ENCODE peak calls at places on chromosomes 7 and 10, in four cellular contexts. One of them, this sample, is unnamed.

GRCh38 chr10:102118867-102119266 is 1.3 kb downstream of the LDB1 start:
- DNase-seq in AG10803: peak
- DNase-seq in heart left ventricle: peak
- DNase-seq in fibroblast of villous mesenchyme: peak
- DNase-seq in this sample: no peak

GRCh38 chr7:47941136-47941844 is 7.0 kb downstream of the PKD1L1 start:
- DNase-seq in heart left ventricle: peak
- DNase-seq in AG10803: peak
- DNase-seq in fibroblast of villous mesenchyme: peak
- DNase-seq in this sample: peak

GRCh38 chr10:37895674-37896073 is 38.3 kb upstream of the ZNF248 start:
- DNase-seq in heart left ventricle: no peak
- DNase-seq in fibroblast of villous mesenchyme: no peak
- DNase-seq in AG10803: no peak
- DNase-seq in this sample: no peak

GRCh38 chr10:57657164-57657765 is 610.4 kb downstream of the IPMK start:
- DNase-seq in heart left ventricle: peak
- DNase-seq in AG10803: peak
- DNase-seq in fibroblast of villous mesenchyme: peak
- DNase-seq in this sample: peak

GRCh38 chr10:118114992-118115391 is 68.3 kb upstream of the RAB11FIP2 start:
- DNase-seq in heart left ventricle: no peak
- DNase-seq in fibroblast of villous mesenchyme: no peak
- DNase-seq in AG10803: no peak
- DNase-seq in this sample: no peak

GRCh38 chr7:2754086-2754485 is 66.1 kb downstream of the AMZ1 start:
- DNase-seq in heart left ventricle: no peak
- DNase-seq in fibroblast of villous mesenchyme: peak
- DNase-seq in AG10803: no peak
- DNase-seq in this sample: no peak

GRCh38 chr7:618539-619355 is 99.1 kb upstream of the PDGFA start:
- DNase-seq in heart left ventricle: no peak
- DNase-seq in fibroblast of villous mesenchyme: peak
- DNase-seq in AG10803: no peak
- DNase-seq in this sample: no peak

GRCh38 chr7:20064974-20065862 is 152.0 kb downstream of the MACC1 start:
- DNase-seq in heart left ventricle: no peak
- DNase-seq in fibroblast of villous mesenchyme: peak
- DNase-seq in AG10803: peak
- DNase-seq in this sample: peak

GRCh38 chr10:51700228-51700835 is 937 bp upstream of the CSTF2T start:
- DNase-seq in fibroblast of villous mesenchyme: no peak
- DNase-seq in AG10803: no peak
- DNase-seq in heart left ventricle: peak
- DNase-seq in this sample: no peak

GRCh38 chr7:152093717-152094116 is 68.2 kb downstream of the GALNT11 start:
- DNase-seq in AG10803: peak
- DNase-seq in fibroblast of villous mesenchyme: peak
- DNase-seq in heart left ventricle: no peak
- DNase-seq in this sample: no peak

GRCh38 chr7:129875745-129876411 is 76.9 kb downstream of the UBE2H start:
- DNase-seq in AG10803: peak
- DNase-seq in fibroblast of villous mesenchyme: peak
- DNase-seq in heart left ventricle: no peak
- DNase-seq in this sample: peak

GRCh38 chr7:100515072-100515532 is 23.9 kb upstream of the AGFG2 start:
- DNase-seq in fibroblast of villous mesenchyme: peak
- DNase-seq in heart left ventricle: no peak
- DNase-seq in AG10803: peak
- DNase-seq in this sample: peak

GRCh38 chr10:102120987-102121738 is 995 bp upstream of the LDB1 start:
- DNase-seq in heart left ventricle: peak
- DNase-seq in AG10803: peak
- DNase-seq in fibroblast of villous mesenchyme: peak
- DNase-seq in this sample: peak

GRCh38 chr10:91435241-91435640 is 25.1 kb downstream of the HECTD2 start:
- DNase-seq in AG10803: no peak
- DNase-seq in fibroblast of villous mesenchyme: no peak
- DNase-seq in heart left ventricle: no peak
- DNase-seq in this sample: no peak

GRCh38 chr7:136528329-136528728 is 340.1 kb upstream of the CHRM2 start:
- DNase-seq in fibroblast of villous mesenchyme: peak
- DNase-seq in AG10803: peak
- DNase-seq in heart left ventricle: no peak
- DNase-seq in this sample: peak

GRCh38 chr7:48035967-48036478 is 680 bp downstream of the C7orf57 start:
- DNase-seq in fibroblast of villous mesenchyme: peak
- DNase-seq in AG10803: peak
- DNase-seq in heart left ventricle: peak
- DNase-seq in this sample: peak

GRCh38 chr10:69428138-69428537 is 11.4 kb upstream of the TACR2 start:
- DNase-seq in fibroblast of villous mesenchyme: no peak
- DNase-seq in heart left ventricle: no peak
- DNase-seq in AG10803: no peak
- DNase-seq in this sample: no peak

GRCh38 chr10:3290550-3290949 is 118.0 kb upstream of the PITRM1 start:
- DNase-seq in heart left ventricle: no peak
- DNase-seq in fibroblast of villous mesenchyme: no peak
- DNase-seq in AG10803: no peak
- DNase-seq in this sample: no peak

GRCh38 chr7:148286150-148286549 is 304.4 kb upstream of the C7orf33 start:
- DNase-seq in fibroblast of villous mesenchyme: no peak
- DNase-seq in AG10803: no peak
- DNase-seq in heart left ventricle: no peak
- DNase-seq in this sample: no peak

GRCh38 chr10:80474597-80474910 is 20.4 kb downstream of the TSPAN14 start:
- DNase-seq in AG10803: no peak
- DNase-seq in heart left ventricle: no peak
- DNase-seq in fibroblast of villous mesenchyme: no peak
- DNase-seq in this sample: no peak

GRCh38 chr7:155811895-155812761 is at the start of gene SHH:
- DNase-seq in fibroblast of villous mesenchyme: peak
- DNase-seq in heart left ventricle: peak
- DNase-seq in AG10803: no peak
- DNase-seq in this sample: no peak

GRCh38 chr10:30417301-30417700 is 16.7 kb upstream of the MAP3K8 start:
- DNase-seq in fibroblast of villous mesenchyme: no peak
- DNase-seq in heart left ventricle: no peak
- DNase-seq in AG10803: no peak
- DNase-seq in this sample: no peak

GRCh38 chr10:11045995-11046394 is 28.3 kb downstream of the CELF2 start:
- DNase-seq in heart left ventricle: peak
- DNase-seq in fibroblast of villous mesenchyme: no peak
- DNase-seq in AG10803: no peak
- DNase-seq in this sample: no peak

GRCh38 chr7:136509466-136509865 is 359.0 kb upstream of the CHRM2 start:
- DNase-seq in fibroblast of villous mesenchyme: no peak
- DNase-seq in AG10803: no peak
- DNase-seq in heart left ventricle: peak
- DNase-seq in this sample: no peak

GRCh38 chr10:132401396-132402168 is 4.6 kb downstream of the PWWP2B start:
- DNase-seq in fibroblast of villous mesenchyme: no peak
- DNase-seq in AG10803: no peak
- DNase-seq in heart left ventricle: peak
- DNase-seq in this sample: no peak

GRCh38 chr7:98051118-98051744 is 55.4 kb upstream of the LMTK2 start:
- DNase-seq in AG10803: no peak
- DNase-seq in heart left ventricle: no peak
- DNase-seq in fibroblast of villous mesenchyme: no peak
- DNase-seq in this sample: no peak

GRCh38 chr10:106401161-106401560 is 763.3 kb downstream of the SORCS1 start:
- DNase-seq in fibroblast of villous mesenchyme: peak
- DNase-seq in heart left ventricle: no peak
- DNase-seq in AG10803: no peak
- DNase-seq in this sample: peak

GRCh38 chr7:130831817-130832481 is 97.9 kb upstream of the KLF14 start:
- DNase-seq in fibroblast of villous mesenchyme: peak
- DNase-seq in AG10803: peak
- DNase-seq in heart left ventricle: no peak
- DNase-seq in this sample: no peak

GRCh38 chr10:133390597-133391248 is 3.2 kb upstream of the MTG1 start:
- DNase-seq in heart left ventricle: no peak
- DNase-seq in AG10803: no peak
- DNase-seq in fibroblast of villous mesenchyme: no peak
- DNase-seq in this sample: no peak

GRCh38 chr7:73353243-73353642 is 25.3 kb downstream of the FKBP6 start:
- DNase-seq in heart left ventricle: no peak
- DNase-seq in fibroblast of villous mesenchyme: no peak
- DNase-seq in AG10803: no peak
- DNase-seq in this sample: no peak

GRCh38 chr7:1829111-1829510 is 159.0 kb downstream of the ELFN1 start:
- DNase-seq in heart left ventricle: no peak
- DNase-seq in fibroblast of villous mesenchyme: no peak
- DNase-seq in AG10803: no peak
- DNase-seq in this sample: no peak

GRCh38 chr7:128867842-128868623 is 5.4 kb downstream of the ATP6V1F start:
- DNase-seq in AG10803: no peak
- DNase-seq in fibroblast of villous mesenchyme: peak
- DNase-seq in heart left ventricle: no peak
- DNase-seq in this sample: no peak

GRCh38 chr10:29470355-29470705 is 164.4 kb downstream of the SVIL start:
- DNase-seq in heart left ventricle: no peak
- DNase-seq in fibroblast of villous mesenchyme: no peak
- DNase-seq in AG10803: no peak
- DNase-seq in this sample: no peak

GRCh38 chr10:104515670-104516199 is 125.4 kb upstream of the SORCS3 start:
- DNase-seq in AG10803: no peak
- DNase-seq in fibroblast of villous mesenchyme: no peak
- DNase-seq in heart left ventricle: no peak
- DNase-seq in this sample: no peak

GRCh38 chr7:27686315-27686714 is 23.6 kb upstream of the HIBADH start:
- DNase-seq in AG10803: peak
- DNase-seq in fibroblast of villous mesenchyme: peak
- DNase-seq in heart left ventricle: no peak
- DNase-seq in this sample: no peak

GRCh38 chr7:27689878-27690164 is 27.1 kb upstream of the HIBADH start:
- DNase-seq in heart left ventricle: no peak
- DNase-seq in AG10803: no peak
- DNase-seq in fibroblast of villous mesenchyme: no peak
- DNase-seq in this sample: no peak

GRCh38 chr7:27688056-27688455 is 25.4 kb upstream of the HIBADH start:
- DNase-seq in fibroblast of villous mesenchyme: no peak
- DNase-seq in heart left ventricle: no peak
- DNase-seq in AG10803: peak
- DNase-seq in this sample: no peak

GRCh38 chr7:27690649-27691048 is 28.0 kb upstream of the HIBADH start:
- DNase-seq in AG10803: no peak
- DNase-seq in heart left ventricle: no peak
- DNase-seq in fibroblast of villous mesenchyme: no peak
- DNase-seq in this sample: no peak

DNA sequence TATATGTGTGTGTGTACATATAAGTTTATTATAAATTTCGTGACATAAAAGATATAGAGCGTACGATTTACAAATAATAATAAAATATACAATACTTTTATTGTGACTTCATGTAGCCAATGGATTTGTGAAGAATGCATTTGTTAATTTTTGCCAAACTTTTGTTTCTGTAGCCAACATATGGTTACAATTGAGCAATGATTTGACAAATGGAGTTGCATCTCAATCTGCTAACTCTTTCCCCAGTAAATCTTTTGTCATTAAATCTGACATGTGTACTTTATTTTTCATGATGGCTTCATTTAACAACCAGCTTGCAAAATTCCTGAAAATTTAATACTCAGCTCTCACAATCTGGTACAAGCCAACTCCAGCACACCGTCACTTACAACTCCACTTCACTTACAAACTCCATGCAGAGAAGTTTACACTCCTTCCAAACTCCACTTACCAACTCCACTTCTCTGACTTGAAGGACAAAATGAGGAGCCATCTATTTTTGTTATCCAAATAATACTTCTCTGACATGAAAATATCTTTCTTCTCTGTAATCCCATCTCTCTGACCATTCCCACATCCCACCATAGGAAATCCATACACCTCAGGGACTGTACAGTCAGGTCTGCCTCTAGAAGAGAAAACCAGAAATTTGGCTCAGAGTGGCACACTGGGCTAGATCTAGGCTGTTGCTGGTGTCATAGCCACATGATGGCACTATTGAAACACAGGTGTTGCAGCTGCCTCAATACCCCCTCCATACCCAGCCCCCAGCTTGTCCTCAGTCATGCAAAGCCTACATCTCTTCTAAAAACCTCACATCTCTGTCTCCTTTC is 26.6 kb upstream of the HIBADH start:
- DNase-seq in fibroblast of villous mesenchyme: peak
- DNase-seq in heart left ventricle: no peak
- DNase-seq in AG10803: peak
- DNase-seq in this sample: peak
- TF ChIP-seq CTCF in fibroblast of villous mesenchyme: peak
- TF ChIP-seq CTCF in heart left ventricle: peak
- TF ChIP-seq CTCF in AG10803: peak
- TF ChIP-seq CTCF in this sample: peak

DNA sequence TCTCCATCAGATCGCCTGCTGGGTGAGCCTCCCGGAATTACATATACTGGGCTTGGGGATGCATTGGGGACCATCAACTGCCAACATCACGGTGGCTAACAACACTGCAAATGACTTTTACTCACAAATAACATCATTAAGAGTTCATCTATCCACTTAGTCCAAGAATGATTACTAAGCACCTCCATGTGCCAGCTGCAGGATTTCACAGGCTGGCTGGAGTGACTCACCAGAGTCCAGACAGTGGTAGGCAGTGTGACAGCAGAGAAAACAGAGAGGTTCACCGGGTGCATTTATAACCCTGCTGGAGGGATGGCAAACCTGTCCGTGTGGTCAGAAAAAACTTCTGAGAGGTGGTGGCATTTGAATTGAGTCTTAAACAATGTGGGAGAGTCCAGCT is 3.2 kb upstream of the IGFBP3 start:
- DNase-seq in AG10803: peak
- DNase-seq in fibroblast of villous mesenchyme: peak
- DNase-seq in heart left ventricle: no peak
- DNase-seq in this sample: peak
- TF ChIP-seq CTCF in AG10803: peak
- TF ChIP-seq CTCF in fibroblast of villous mesenchyme: no peak
- TF ChIP-seq CTCF in heart left ventricle: no peak
- TF ChIP-seq CTCF in this sample: no peak

GRCh38 chr7:82444220-82445049 is 858 bp upstream of the CACNA2D1 start:
- DNase-seq in AG10803: no peak
- DNase-seq in heart left ventricle: no peak
- DNase-seq in fibroblast of villous mesenchyme: no peak
- DNase-seq in this sample: no peak
- TF ChIP-seq CTCF in AG10803: no peak
- TF ChIP-seq CTCF in heart left ventricle: no peak
- TF ChIP-seq CTCF in fibroblast of villous mesenchyme: no peak
- TF ChIP-seq CTCF in this sample: no peak

GRCh38 chr10:59388577-59388976 is 26.2 kb upstream of the FAM13C start:
- DNase-seq in fibroblast of villous mesenchyme: no peak
- DNase-seq in AG10803: no peak
- DNase-seq in heart left ventricle: no peak
- DNase-seq in this sample: no peak
- TF ChIP-seq CTCF in fibroblast of villous mesenchyme: no peak
- TF ChIP-seq CTCF in AG10803: peak
- TF ChIP-seq CTCF in heart left ventricle: no peak
- TF ChIP-seq CTCF in this sample: no peak